ENCODE peak calls at places on chromosomes 5 and 9, in four cellular contexts. G, F, R and Z are unnamed samples.

GRCh38 chr5:126536874-126537273 is 58.1 kb downstream of the ALDH7A1 start:
- DNase-seq in G (no peak), F (no peak), R (no peak), Z (no peak)

GRCh38 chr5:167793700-167794099 is 497.7 kb upstream of the WWC1 start:
- DNase-seq in G (no peak), F (no peak), R (no peak), Z (no peak)

GRCh38 chr9:134185536-134186011 is 21.2 kb upstream of the RNU6ATAC start:
- DNase-seq in G (no peak), F (peak), R (no peak), Z (no peak)

GRCh38 chr9:96654450-96655197 is 493 bp downstream of the PRXL2C start:
- DNase-seq in G (peak), F (peak), R (peak), Z (peak)

GRCh38 chr5:156473271-156473935 is 146.4 kb downstream of the SGCD start:
- DNase-seq in G (no peak), F (no peak), R (no peak), Z (no peak)

GRCh38 chr5:42423285-42424152 is at the start of gene GHR:
- DNase-seq in G (peak), F (peak), R (peak), Z (peak)

GRCh38 chr5:80140496-80140895 is 105.3 kb downstream of the THBS4 start:
- DNase-seq in G (no peak), F (no peak), R (no peak), Z (no peak)

GRCh38 chr5:131223751-131224386 is 40.0 kb upstream of the CDC42SE2 start:
- DNase-seq in G (no peak), F (no peak), R (no peak), Z (no peak)

GRCh38 chr5:149790276-149790675 is 60.2 kb downstream of the PPARGC1B start:
- DNase-seq in G (no peak), F (no peak), R (no peak), Z (no peak)

GRCh38 chr9:128636024-128636390 is 20.6 kb downstream of the DYNC2I2 start:
- DNase-seq in G (no peak), F (peak), R (peak), Z (no peak)

GRCh38 chr9:14314929-14315753 is 1.2 kb upstream of the NFIB start:
- DNase-seq in G (no peak), F (peak), R (peak), Z (peak)

GRCh38 chr9:34089311-34089710 is 37.2 kb downstream of the DCAF12 start:
- DNase-seq in G (no peak), F (no peak), R (no peak), Z (no peak)

GRCh38 chr5:1540831-1541661 is 17.3 kb upstream of the LPCAT1 start:
- DNase-seq in G (no peak), F (no peak), R (no peak), Z (no peak)

GRCh38 chr9:96122756-96123155 is 179.2 kb downstream of the HSD17B3 start:
- DNase-seq in G (no peak), F (no peak), R (no peak), Z (no peak)

GRCh38 chr9:14314424-14314928 is 535 bp upstream of the NFIB start:
- DNase-seq in G (peak), F (peak), R (peak), Z (peak)

GRCh38 chr9:92808726-92809451 is 44.3 kb upstream of the BICD2 start:
- DNase-seq in G (peak), F (peak), R (peak), Z (peak)

GRCh38 chr9:88572684-88573083 is 37.7 kb downstream of the NXNL2 start:
- DNase-seq in G (no peak), F (no peak), R (no peak), Z (no peak)

GRCh38 chr5:171484460-171484899 is 65.0 kb downstream of the FGF18 start:
- DNase-seq in G (peak), F (peak), R (no peak), Z (peak)

GRCh38 chr5:153256-153655 is 38.0 kb upstream of the LRRC14B start:
- DNase-seq in G (no peak), F (no peak), R (no peak), Z (no peak)

DNA sequence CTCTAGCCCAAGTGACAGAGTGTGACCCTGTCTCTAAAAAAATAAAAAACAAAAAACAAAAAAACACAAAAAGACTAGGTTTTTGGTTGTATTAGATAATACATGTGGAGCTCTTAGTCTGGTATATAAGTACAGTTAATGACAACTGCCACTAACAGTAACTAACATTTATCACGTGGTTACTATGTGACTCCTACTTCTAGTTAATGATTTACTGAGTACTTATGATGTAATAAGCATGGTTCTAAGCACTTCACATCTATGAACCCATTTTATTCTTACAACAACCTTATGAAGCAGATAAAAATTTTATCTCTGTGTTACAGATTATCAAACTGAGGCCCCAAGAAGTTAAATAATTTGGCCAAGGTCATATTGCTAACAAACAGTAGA is 6.1 kb upstream of the TMEFF1 start:
- DNase-seq in G (no peak), F (no peak), R (no peak), Z (no peak)
- TF ChIP-seq ELF1 in G (no peak), F (no peak), R (no peak), Z (no peak)

DNA sequence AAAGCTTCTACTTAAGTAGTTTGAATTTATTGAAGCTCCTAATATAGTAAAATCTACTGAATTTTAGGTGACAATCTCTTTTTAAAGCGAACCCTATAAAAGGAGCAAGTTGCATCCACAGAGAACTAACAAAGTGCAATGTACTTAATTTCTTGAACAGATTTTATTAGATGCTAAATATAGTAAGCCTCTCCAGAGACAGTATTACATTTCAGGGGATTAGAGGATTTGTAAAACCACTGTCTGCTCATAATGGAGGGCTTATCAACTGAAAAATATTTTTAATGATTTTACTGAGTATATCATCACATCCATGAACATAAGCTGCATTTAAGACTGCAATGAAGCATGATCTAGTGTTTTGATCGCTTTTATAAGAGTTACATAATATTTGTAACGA is 230.0 kb upstream of the EFNA5 start:
- DNase-seq in G (no peak), F (no peak), R (no peak), Z (no peak)
- TF ChIP-seq YY1 in G (no peak), F (no peak), R (no peak), Z (no peak)

GRCh38 chr5:151739395-151739794 is 19.0 kb downstream of the ATOX1 start:
- DNase-seq in G (no peak), F (peak), R (no peak), Z (no peak)

GRCh38 chr5:151741678-151742423 is 16.6 kb downstream of the ATOX1 start:
- DNase-seq in G (no peak), F (no peak), R (no peak), Z (no peak)

GRCh38 chr5:151740336-151740942 is 18.0 kb downstream of the ATOX1 start:
- DNase-seq in G (no peak), F (peak), R (peak), Z (peak)

GRCh38 chr5:151739939-151740335 is 18.5 kb downstream of the ATOX1 start:
- DNase-seq in G (no peak), F (peak), R (no peak), Z (no peak)

GRCh38 chr5:151740958-151741373 is 17.5 kb downstream of the ATOX1 start:
- DNase-seq in G (no peak), F (no peak), R (no peak), Z (no peak)
- TF ChIP-seq ELF1 in G (no peak), F (no peak), R (no peak), Z (no peak)

GRCh38 chr5:33985447-33985846 is 954 bp upstream of the SLC45A2 start:
- DNase-seq in G (no peak), F (no peak), R (no peak), Z (no peak)
- TF ChIP-seq YY1 in G (no peak), F (no peak), R (no peak), Z (no peak)

DNA sequence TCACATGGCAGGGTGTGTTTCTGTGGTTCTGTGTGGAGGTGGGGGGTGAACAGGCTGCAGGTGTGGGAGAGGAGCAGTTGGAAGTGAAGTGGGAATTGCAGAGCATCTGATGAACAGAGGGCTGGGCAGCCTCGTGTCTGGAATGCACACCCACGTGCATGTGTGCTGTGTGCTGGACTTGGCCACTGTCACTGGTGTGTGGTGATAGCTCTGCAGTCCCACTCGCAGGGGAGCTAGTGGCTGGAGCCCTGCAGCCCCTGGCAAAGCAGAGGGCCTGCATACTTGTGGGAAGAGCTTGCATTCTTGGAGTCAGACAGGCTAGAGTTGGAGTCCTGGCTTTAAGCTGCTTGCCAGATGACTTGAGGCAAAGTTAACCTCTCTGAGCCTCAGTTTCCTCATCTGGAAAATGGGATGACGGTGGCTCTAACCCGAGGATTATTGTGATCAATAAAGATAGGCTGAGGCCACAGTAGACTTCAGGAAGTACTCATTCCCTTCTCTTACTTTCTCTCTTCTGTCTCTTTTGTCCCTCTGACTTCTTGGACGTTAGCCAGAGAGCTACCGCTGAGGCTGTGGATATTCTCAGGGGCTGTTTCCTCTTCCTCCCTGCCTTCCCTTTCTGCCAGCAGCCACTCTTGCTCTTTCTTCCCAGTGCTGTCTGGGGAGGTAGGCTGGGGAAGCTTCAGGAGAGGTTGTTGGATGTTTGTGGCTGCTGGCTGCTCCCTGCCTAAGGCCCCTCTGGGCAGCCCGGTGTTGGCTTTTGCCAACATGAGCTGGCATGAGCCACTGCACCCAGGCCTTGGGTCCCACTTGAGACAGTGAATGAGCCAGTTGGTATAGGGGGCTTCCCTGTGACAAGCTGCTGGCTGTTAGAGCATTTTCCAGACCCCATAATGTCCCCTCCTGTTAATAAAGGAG is 18.3 kb downstream of the PSAT1 start:
- DNase-seq in G (no peak), F (no peak), R (no peak), Z (no peak)
- TF ChIP-seq ELF1 in G (no peak), F (no peak), R (no peak), Z (no peak)

DNA sequence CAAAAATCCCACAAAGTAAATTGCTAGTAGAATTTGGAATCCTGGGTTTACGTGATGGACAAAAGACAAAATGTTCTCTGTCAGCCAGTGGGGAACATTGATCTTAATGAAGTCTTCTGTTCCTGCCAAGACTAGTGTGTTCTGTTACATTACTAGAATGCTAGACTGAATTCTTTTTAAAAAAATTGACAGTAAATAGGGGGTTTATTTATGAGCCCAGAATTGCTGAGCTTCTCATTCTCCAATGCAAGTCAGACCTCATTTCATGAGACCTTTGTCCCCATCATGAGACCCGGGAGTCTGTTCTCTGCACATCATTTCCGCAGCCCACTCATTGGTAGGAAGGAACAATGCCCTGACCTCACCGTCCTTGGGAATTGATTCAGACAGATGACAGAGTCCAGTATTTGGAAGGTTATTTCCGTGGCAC is 173.8 kb upstream of the OTULINL start:
- DNase-seq in G (no peak), F (no peak), R (no peak), Z (no peak)
- TF ChIP-seq YY1 in G (no peak), F (no peak), R (no peak), Z (no peak)

GRCh38 chr5:72305194-72306142 is 14.6 kb downstream of the MRPS27 start:
- DNase-seq in G (no peak), F (no peak), R (peak), Z (no peak)
- TF ChIP-seq ELF1 in G (no peak), F (no peak), R (no peak), Z (no peak)